ENCODE peak calls at places on chromosomes 2 and 18, in five cellular contexts. One of them, this sample, is unnamed.

GRCh38 chr2:54524236-54524991 is 68.3 kb downstream of the SPTBN1 start:
- DNase-seq in Peyer's patch: no peak
- DNase-seq in upper lobe of right lung: no peak
- DNase-seq in GM23248: peak; percentile 67
- DNase-seq in epithelial cell of esophagus: peak; percentile 59
- DNase-seq in this sample: no peak

GRCh38 chr2:84919885-84920580 is 14.6 kb downstream of the TMSB10 start:
- DNase-seq in Peyer's patch: no peak
- DNase-seq in upper lobe of right lung: no peak
- DNase-seq in GM23248: peak; percentile 98
- DNase-seq in epithelial cell of esophagus: peak; percentile 97
- DNase-seq in this sample: peak; percentile 92

GRCh38 chr2:101113441-101114267 is 37.5 kb downstream of the TBC1D8 start:
- DNase-seq in Peyer's patch: no peak
- DNase-seq in upper lobe of right lung: no peak
- DNase-seq in GM23248: peak; percentile 93
- DNase-seq in epithelial cell of esophagus: peak; percentile 99
- DNase-seq in this sample: peak; percentile 97

GRCh38 chr2:158733430-158733755 is 61.7 kb upstream of the DAPL1 start:
- DNase-seq in Peyer's patch: no peak
- DNase-seq in upper lobe of right lung: no peak
- DNase-seq in GM23248: no peak
- DNase-seq in epithelial cell of esophagus: peak; percentile 71
- DNase-seq in this sample: no peak

GRCh38 chr2:228654707-228655106 is 473.2 kb upstream of the SPHKAP start:
- DNase-seq in Peyer's patch: no peak
- DNase-seq in upper lobe of right lung: no peak
- DNase-seq in GM23248: no peak
- DNase-seq in epithelial cell of esophagus: peak; percentile 39
- DNase-seq in this sample: no peak

GRCh38 chr2:165434865-165435500 is 34.5 kb upstream of the CSRNP3 start:
- DNase-seq in Peyer's patch: no peak
- DNase-seq in upper lobe of right lung: no peak
- DNase-seq in GM23248: no peak
- DNase-seq in epithelial cell of esophagus: no peak
- DNase-seq in this sample: no peak

GRCh38 chr2:1937480-1937879 is 193.2 kb upstream of the PXDN start:
- DNase-seq in Peyer's patch: no peak
- DNase-seq in upper lobe of right lung: no peak
- DNase-seq in GM23248: no peak
- DNase-seq in epithelial cell of esophagus: no peak
- DNase-seq in this sample: no peak

GRCh38 chr2:149858916-149859634 is 271.5 kb upstream of the MMADHC start:
- DNase-seq in Peyer's patch: no peak
- DNase-seq in upper lobe of right lung: no peak
- DNase-seq in GM23248: peak; percentile 78
- DNase-seq in epithelial cell of esophagus: peak; percentile 53
- DNase-seq in this sample: peak; percentile 39

GRCh38 chr18:46213295-46213694 is 109.1 kb downstream of the HAUS1 start:
- DNase-seq in Peyer's patch: no peak
- DNase-seq in upper lobe of right lung: no peak
- DNase-seq in GM23248: peak; percentile 34
- DNase-seq in epithelial cell of esophagus: peak; percentile 31
- DNase-seq in this sample: no peak

GRCh38 chr2:66439291-66440010 is 4.5 kb downstream of the MEIS1 start:
- DNase-seq in Peyer's patch: peak; percentile 43
- DNase-seq in upper lobe of right lung: no peak
- DNase-seq in GM23248: peak; percentile 62
- DNase-seq in epithelial cell of esophagus: no peak
- DNase-seq in this sample: no peak

GRCh38 chr2:219252084-219252483 is 959 bp upstream of the TUBA4B start:
- DNase-seq in Peyer's patch: no peak
- DNase-seq in upper lobe of right lung: no peak
- DNase-seq in GM23248: peak; percentile 3
- DNase-seq in epithelial cell of esophagus: peak; percentile 80
- DNase-seq in this sample: no peak

GRCh38 chr2:45134726-45135125 is 125.5 kb upstream of the SIX2 start:
- DNase-seq in Peyer's patch: no peak
- DNase-seq in upper lobe of right lung: no peak
- DNase-seq in GM23248: peak; percentile 68
- DNase-seq in epithelial cell of esophagus: peak; percentile 51
- DNase-seq in this sample: peak; percentile 32

GRCh38 chr2:201116959-201117734 is 1.2 kb downstream of the CFLAR start:
- DNase-seq in Peyer's patch: no peak
- DNase-seq in upper lobe of right lung: no peak
- DNase-seq in GM23248: peak; percentile 90
- DNase-seq in epithelial cell of esophagus: peak; percentile 83
- DNase-seq in this sample: peak; percentile 68

GRCh38 chr2:201118957-201119848 is 3.2 kb downstream of the CFLAR start:
- DNase-seq in Peyer's patch: no peak
- DNase-seq in upper lobe of right lung: no peak
- DNase-seq in GM23248: peak; percentile 66
- DNase-seq in epithelial cell of esophagus: no peak
- DNase-seq in this sample: no peak

GRCh38 chr2:201118121-201118956 is 2.4 kb downstream of the CFLAR start:
- DNase-seq in Peyer's patch: peak; percentile 85
- DNase-seq in upper lobe of right lung: peak; percentile 92
- DNase-seq in GM23248: peak; percentile 91
- DNase-seq in epithelial cell of esophagus: peak; percentile 95
- DNase-seq in this sample: peak; percentile 49

GRCh38 chr2:201122276-201122675 is 6.3 kb downstream of the CFLAR start:
- DNase-seq in Peyer's patch: no peak
- DNase-seq in upper lobe of right lung: no peak
- DNase-seq in GM23248: peak; percentile 56
- DNase-seq in epithelial cell of esophagus: no peak
- DNase-seq in this sample: peak; percentile 17

DNA sequence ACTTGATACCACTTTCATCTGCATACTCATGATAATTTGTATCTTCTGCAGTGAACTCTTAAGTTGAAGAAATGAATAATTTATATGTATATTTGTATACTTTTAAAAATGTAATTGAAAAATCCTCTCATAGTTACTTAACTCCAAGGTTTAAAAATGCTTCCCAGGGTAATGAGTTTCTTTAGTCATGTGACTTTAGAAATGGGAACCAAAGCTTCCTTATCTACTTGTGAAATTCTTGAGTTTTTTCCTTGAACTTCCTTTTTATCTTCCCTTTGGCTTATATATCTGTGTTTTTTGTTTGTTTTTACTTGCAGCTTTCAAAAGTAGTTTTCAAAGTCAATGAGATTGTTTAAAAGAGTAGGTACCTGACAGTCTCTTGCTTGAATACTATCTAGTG is 4.5 kb downstream of the CFLAR start:
- DNase-seq in Peyer's patch: no peak
- DNase-seq in upper lobe of right lung: no peak
- DNase-seq in GM23248: no peak
- DNase-seq in epithelial cell of esophagus: no peak
- DNase-seq in this sample: no peak
- H3K4me3 ChIP-seq in Peyer's patch: peak overlapping the region; percentile 84
- H3K4me3 ChIP-seq in upper lobe of right lung: peak overlapping the region; percentile 83
- H3K4me3 ChIP-seq in GM23248: peak overlapping the region; percentile 77
- H3K4me3 ChIP-seq in epithelial cell of esophagus: no peak overlapping the region
- H3K4me3 ChIP-seq in this sample: no peak overlapping the region

GRCh38 chr2:144317071-144317738 is 202.7 kb downstream of the ZEB2 start:
- DNase-seq in Peyer's patch: no peak
- DNase-seq in upper lobe of right lung: no peak
- DNase-seq in GM23248: no peak
- DNase-seq in epithelial cell of esophagus: no peak
- DNase-seq in this sample: no peak
- H3K4me3 ChIP-seq in Peyer's patch: no peak overlapping the region
- H3K4me3 ChIP-seq in upper lobe of right lung: no peak overlapping the region
- H3K4me3 ChIP-seq in GM23248: no peak overlapping the region
- H3K4me3 ChIP-seq in epithelial cell of esophagus: no peak overlapping the region
- H3K4me3 ChIP-seq in this sample: no peak overlapping the region

DNA sequence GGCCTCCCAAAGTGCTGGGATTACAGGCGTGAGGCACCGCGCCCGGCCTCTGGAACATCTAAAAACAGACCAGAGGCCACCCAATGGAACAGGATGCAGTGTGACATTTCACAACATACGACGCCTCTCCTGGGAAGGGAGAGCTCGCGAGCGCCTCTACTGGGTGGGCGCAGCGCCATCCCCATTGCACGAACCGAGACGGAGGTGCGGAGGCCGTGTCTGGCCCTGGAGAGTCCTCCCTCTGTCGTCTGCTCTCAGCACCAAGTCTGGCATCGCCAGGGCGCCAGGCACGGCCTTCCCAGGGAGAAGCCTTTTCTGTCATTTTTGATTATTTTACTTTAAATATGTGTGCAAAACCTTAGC is 9.4 kb upstream of the GBX2 start:
- DNase-seq in Peyer's patch: peak; percentile 59
- DNase-seq in upper lobe of right lung: peak; percentile 69
- DNase-seq in GM23248: peak; percentile 75
- DNase-seq in epithelial cell of esophagus: peak; percentile 45
- DNase-seq in this sample: no peak
- H3K4me3 ChIP-seq in Peyer's patch: no peak overlapping the region
- H3K4me3 ChIP-seq in upper lobe of right lung: no peak overlapping the region
- H3K4me3 ChIP-seq in GM23248: peak overlapping the region; percentile 61
- H3K4me3 ChIP-seq in epithelial cell of esophagus: no peak overlapping the region
- H3K4me3 ChIP-seq in this sample: no peak overlapping the region

GRCh38 chr2:179234658-179235240 is 29.9 kb downstream of the SESTD1 start:
- DNase-seq in Peyer's patch: no peak
- DNase-seq in upper lobe of right lung: no peak
- DNase-seq in GM23248: no peak
- DNase-seq in epithelial cell of esophagus: no peak
- DNase-seq in this sample: no peak
- H3K4me3 ChIP-seq in Peyer's patch: no peak overlapping the region
- H3K4me3 ChIP-seq in upper lobe of right lung: no peak overlapping the region
- H3K4me3 ChIP-seq in GM23248: no peak overlapping the region
- H3K4me3 ChIP-seq in epithelial cell of esophagus: no peak overlapping the region
- H3K4me3 ChIP-seq in this sample: no peak overlapping the region

GRCh38 chr18:63850636-63851035 is 36.9 kb upstream of the SERPINB2 start:
- DNase-seq in Peyer's patch: no peak
- DNase-seq in upper lobe of right lung: no peak
- DNase-seq in GM23248: no peak
- DNase-seq in epithelial cell of esophagus: peak; percentile 78
- DNase-seq in this sample: no peak

GRCh38 chr18:63850010-63850409 is 37.5 kb upstream of the SERPINB2 start:
- DNase-seq in Peyer's patch: no peak
- DNase-seq in upper lobe of right lung: no peak
- DNase-seq in GM23248: peak; percentile 58
- DNase-seq in epithelial cell of esophagus: peak; percentile 84
- DNase-seq in this sample: peak; percentile 14

GRCh38 chr18:63843008-63843407 is 44.5 kb upstream of the SERPINB2 start:
- DNase-seq in Peyer's patch: no peak
- DNase-seq in upper lobe of right lung: no peak
- DNase-seq in GM23248: no peak
- DNase-seq in epithelial cell of esophagus: peak; percentile 27
- DNase-seq in this sample: no peak

GRCh38 chr18:63844254-63844653 is 43.3 kb upstream of the SERPINB2 start:
- DNase-seq in Peyer's patch: no peak
- DNase-seq in upper lobe of right lung: no peak
- DNase-seq in GM23248: peak; percentile 66
- DNase-seq in epithelial cell of esophagus: peak; percentile 66
- DNase-seq in this sample: no peak

DNA sequence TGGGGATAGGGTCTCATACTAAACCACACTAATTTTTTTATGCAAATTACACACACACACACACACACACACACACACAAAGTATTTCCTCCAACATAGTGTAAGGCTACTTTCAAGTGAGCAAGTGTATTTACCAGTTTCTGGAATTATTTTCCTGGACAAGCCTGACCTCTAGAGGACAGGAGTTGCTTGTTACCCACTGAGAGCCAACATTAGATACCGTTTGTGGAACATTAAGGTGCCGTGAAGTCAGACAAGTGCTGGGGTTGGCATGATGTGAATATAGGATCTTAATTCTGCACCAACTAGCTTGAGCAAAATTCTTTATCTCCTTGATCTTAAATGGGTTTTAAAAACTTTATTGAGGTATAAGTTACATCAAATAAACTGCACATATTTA is 39.3 kb upstream of the SERPINB2 start:
- DNase-seq in Peyer's patch: no peak
- DNase-seq in upper lobe of right lung: no peak
- DNase-seq in GM23248: peak; percentile 76
- DNase-seq in epithelial cell of esophagus: peak; percentile 84
- DNase-seq in this sample: no peak
- H3K4me3 ChIP-seq in Peyer's patch: no peak overlapping the region
- H3K4me3 ChIP-seq in upper lobe of right lung: no peak overlapping the region
- H3K4me3 ChIP-seq in GM23248: no peak overlapping the region
- H3K4me3 ChIP-seq in epithelial cell of esophagus: no peak overlapping the region
- H3K4me3 ChIP-seq in this sample: no peak overlapping the region

This sample was measured in skeletal muscle cell.